ENCODE peak calls at places on chromosome 13, in six cellular contexts. Q is HFF-Myc, J is WTC11, U is H9, M is right lobe of liver, L is WERI-Rb-1. G is an unnamed sample.

GRCh38 chr13:89966524-89966923 is 1381.0 kb upstream of the MIR17HG start:
- DNase-seq in M (no peak), Q (no peak), J (no peak), L (no peak), U (peak), G (no peak)

GRCh38 chr13:27979765-27980279 is 8.7 kb downstream of the URAD start:
- DNase-seq in L (no peak), J (no peak), M (no peak), U (no peak), Q (no peak), G (no peak)

GRCh38 chr13:49240017-49240416 is 7.7 kb upstream of the CDADC1 start:
- DNase-seq in L (peak), J (peak), M (no peak), Q (no peak), U (no peak), G (no peak)

GRCh38 chr13:50222569-50223332 is 207.5 kb downstream of the KCNRG start:
- DNase-seq in Q (peak), L (no peak), M (peak), J (peak), U (no peak), G (no peak)

GRCh38 chr13:84121456-84121855 is 239.2 kb upstream of the SLITRK1 start:
- DNase-seq in J (no peak), M (no peak), U (no peak), L (no peak), Q (no peak), G (no peak)

GRCh38 chr13:98476106-98476505 is 100.8 kb downstream of the STK24 start:
- DNase-seq in J (peak), U (peak), Q (no peak), M (no peak), L (no peak), G (no peak)

GRCh38 chr13:23620613-23621315 is 50.6 kb downstream of the TNFRSF19 start:
- DNase-seq in M (no peak), Q (no peak), L (no peak), U (no peak), J (no peak), G (no peak)

GRCh38 chr13:79003989-79004550 is 345.1 kb upstream of the OBI1 start:
- DNase-seq in M (no peak), U (no peak), J (no peak), L (no peak), Q (no peak), G (no peak)

GRCh38 chr13:108463365-108463764 is 166.0 kb upstream of the MYO16 start:
- DNase-seq in Q (peak), U (no peak), L (no peak), M (no peak), J (no peak), G (no peak)

GRCh38 chr13:20610006-20610405 is 43.0 kb downstream of the IFT88 start:
- DNase-seq in J (no peak), Q (no peak), L (no peak), U (no peak), M (no peak), G (no peak)

GRCh38 chr13:44237276-44237767 is 136.3 kb upstream of the SERP2 start:
- DNase-seq in Q (peak), U (no peak), M (no peak), L (no peak), J (no peak), G (no peak)

GRCh38 chr13:33787051-33787591 is 30.8 kb upstream of the RFC3 start:
- DNase-seq in J (no peak), M (no peak), Q (no peak), U (no peak), L (no peak), G (no peak)

GRCh38 chr13:24668955-24669354 is 11.3 kb upstream of the ATP12A start:
- DNase-seq in J (no peak), U (no peak), Q (no peak), M (no peak), L (no peak), G (no peak)

GRCh38 chr13:99435116-99435515 is 66.2 kb upstream of the TM9SF2 start:
- DNase-seq in Q (no peak), U (no peak), L (peak), M (no peak), J (no peak), G (no peak)

GRCh38 chr13:43433691-43434121 is 353.1 kb downstream of the ENOX1 start:
- DNase-seq in U (no peak), J (no peak), L (no peak), M (no peak), Q (no peak), G (no peak)

GRCh38 chr13:111210488-111210887 is 95.4 kb downstream of the ARHGEF7 start:
- DNase-seq in Q (no peak), U (peak), L (no peak), M (no peak), J (no peak), G (no peak)

GRCh38 chr13:96068729-96069128 is 15.5 kb upstream of the UGGT2 start:
- DNase-seq in M (no peak), U (no peak), J (no peak), L (no peak), Q (no peak), G (no peak)

GRCh38 chr13:45055198-45055901 is 65.0 kb upstream of the GTF2F2 start:
- DNase-seq in M (no peak), Q (peak), J (no peak), U (no peak), L (no peak), G (no peak)

GRCh38 chr13:20832861-20833260 is 59.1 kb upstream of the EEF1AKMT1 start:
- DNase-seq in Q (no peak), L (no peak), J (no peak), M (no peak), U (no peak), G (no peak)

GRCh38 chr13:83827338-83827737 is 54.9 kb downstream of the SLITRK1 start:
- DNase-seq in M (no peak), L (no peak), J (no peak), Q (no peak), U (no peak), G (no peak)

GRCh38 chr13:65378943-65379519 is 1851.1 kb downstream of the PCDH9 start:
- DNase-seq in M (no peak), J (no peak), L (no peak), U (no peak), Q (no peak), G (no peak)

GRCh38 chr13:76944457-76944856 is 3.9 kb upstream of the ACOD1 start:
- DNase-seq in J (no peak), Q (no peak), M (no peak), L (no peak), U (no peak), G (no peak)

GRCh38 chr13:36251528-36251927 is 37.2 kb upstream of the SOHLH2 start:
- DNase-seq in Q (no peak), M (no peak), U (no peak), L (no peak), J (no peak), G (no peak)

GRCh38 chr13:39557285-39557955 is 45.6 kb downstream of the LHFPL6 start:
- DNase-seq in M (no peak), L (no peak), J (no peak), Q (no peak), U (no peak), G (no peak)

GRCh38 chr13:58935689-58936088 is 1228.0 kb downstream of the DIAPH3 start:
- DNase-seq in U (no peak), Q (no peak), M (no peak), L (no peak), J (no peak), G (no peak)

GRCh38 chr13:37640499-37640898 is 41.9 kb upstream of the POSTN start:
- DNase-seq in L (peak), M (peak), U (no peak), Q (peak), J (peak), G (no peak)

GRCh38 chr13:35475131-35475959 is 1.1 kb downstream of the MAB21L1 start:
- DNase-seq in J (peak), L (peak), U (peak), Q (no peak), M (peak), G (no peak)

GRCh38 chr13:101447852-101448251 is 4.6 kb upstream of the ITGBL1 start:
- DNase-seq in L (peak), M (no peak), Q (no peak), U (no peak), J (no peak), G (no peak)

GRCh38 chr13:46607768-46608553 is 55.0 kb downstream of the LRCH1 start:
- DNase-seq in M (peak), J (no peak), L (no peak), U (no peak), Q (no peak), G (no peak)

GRCh38 chr13:34469212-34469983 is 472.7 kb upstream of the NBEA start:
- DNase-seq in Q (no peak), L (no peak), U (no peak), M (no peak), J (no peak), G (no peak)

GRCh38 chr13:93230466-93230865 is 3.9 kb downstream of the GPC6 start:
- DNase-seq in J (no peak), U (no peak), Q (no peak), M (no peak), L (no peak), G (no peak)

GRCh38 chr13:93226623-93227279 is at the start of gene GPC6:
- DNase-seq in L (peak), U (peak), M (peak), Q (peak), J (peak), G (no peak)

GRCh38 chr13:93226065-93226622 is 463 bp upstream of the GPC6 start:
- DNase-seq in Q (no peak), J (no peak), L (no peak), M (no peak), U (no peak), G (no peak)

GRCh38 chr13:93227280-93227905 is 786 bp downstream of the GPC6 start:
- DNase-seq in Q (no peak), M (peak), L (peak), U (peak), J (peak), G (no peak)

GRCh38 chr13:93227906-93228801 is 1.5 kb downstream of the GPC6 start:
- DNase-seq in M (peak), L (peak), Q (no peak), U (peak), J (peak), G (no peak)
- TF ChIP-seq CTCF in M (peak), L (peak), Q (peak), U (peak), J (peak), G (no peak)

DNA sequence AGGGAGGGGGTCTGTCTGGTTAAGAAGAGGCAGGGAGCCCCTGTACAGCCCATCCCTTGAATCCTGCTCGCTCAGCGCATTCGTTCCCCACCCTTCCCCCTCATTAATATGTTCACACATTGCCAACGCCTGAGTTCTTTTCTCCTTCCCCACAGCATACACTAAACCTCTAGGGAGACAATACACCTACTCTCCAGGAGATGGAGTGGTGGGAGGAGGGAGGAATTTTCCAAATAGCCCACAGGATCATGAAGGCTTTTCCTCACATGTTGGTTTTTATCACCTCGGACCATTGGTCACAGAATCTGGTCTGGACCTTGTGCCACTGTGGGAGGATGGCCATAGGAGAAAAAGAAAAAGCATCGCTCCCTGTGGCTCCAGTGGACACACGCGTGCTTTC is 294.9 kb downstream of the SHISA2 start:
- DNase-seq in Q (no peak), L (no peak), M (no peak), U (no peak), J (no peak), G (no peak)
- TF ChIP-seq CTCF in Q (no peak), L (peak), M (no peak), U (peak), J (no peak), G (no peak)

GRCh38 chr13:30792257-30793000 is 57.1 kb downstream of the ALOX5AP start:
- DNase-seq in M (peak), Q (peak), U (peak), J (no peak), L (peak), G (no peak)
- TF ChIP-seq CTCF in M (peak), Q (peak), U (no peak), J (no peak), L (no peak), G (no peak)

DNA sequence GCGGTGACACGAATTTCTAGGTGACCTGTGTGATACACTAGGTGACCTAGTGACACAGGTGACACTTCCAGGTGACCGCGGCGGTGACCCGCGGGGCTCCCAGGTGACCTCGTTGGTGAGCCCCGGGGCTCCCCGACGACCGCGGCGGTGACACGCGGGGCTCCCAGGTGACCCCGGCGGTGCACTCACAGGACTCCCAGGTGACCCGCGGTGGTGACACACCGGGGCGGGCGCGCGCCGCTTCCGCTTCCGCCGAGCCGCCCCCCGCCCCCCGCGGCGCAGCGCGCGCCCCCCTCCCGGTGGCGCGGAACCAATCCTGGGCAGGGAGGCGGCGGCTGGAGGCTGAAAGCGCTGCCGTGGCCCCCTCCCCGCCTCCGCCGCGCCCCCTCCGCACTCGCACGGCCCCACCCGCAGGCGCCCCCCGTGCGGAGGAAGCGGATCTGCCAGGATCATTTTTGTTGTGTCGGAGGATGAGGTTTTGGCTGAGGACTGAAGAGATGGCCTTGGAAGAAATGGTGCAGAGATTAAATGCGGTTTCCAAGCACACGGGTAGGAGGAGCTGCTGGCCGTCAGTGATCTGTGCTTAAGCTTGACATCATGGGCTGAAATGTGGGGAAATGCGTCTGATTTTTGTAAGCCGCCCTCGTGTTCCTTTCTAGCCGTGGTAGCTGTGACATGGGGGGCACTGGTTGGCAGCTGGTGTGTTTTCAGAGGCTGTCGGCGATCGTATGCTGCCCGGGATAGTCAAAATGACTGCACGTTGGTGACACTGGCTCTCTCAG is at the start of gene MCF2L:
- DNase-seq in Q (peak), U (peak), J (no peak), L (peak), M (peak), G (peak)
- TF ChIP-seq CTCF in Q (no peak), U (peak), J (no peak), L (peak), M (peak), G (no peak)

GRCh38 chr13:29676941-29677452 is 81.5 kb upstream of the SLC7A1 start:
- DNase-seq in J (no peak), U (no peak), L (no peak), Q (no peak), M (no peak), G (no peak)
- TF ChIP-seq CTCF in J (no peak), U (no peak), L (no peak), Q (no peak), M (no peak), G (no peak)

GRCh38 chr13:109706015-109706715 is 80.2 kb downstream of the IRS2 start:
- DNase-seq in L (no peak), Q (no peak), J (no peak), M (no peak), U (no peak), G (no peak)

GRCh38 chr13:109703250-109703649 is 83.1 kb downstream of the IRS2 start:
- DNase-seq in M (no peak), U (no peak), J (no peak), Q (no peak), L (no peak), G (no peak)

GRCh38 chr13:109704771-109705628 is 81.4 kb downstream of the IRS2 start:
- DNase-seq in M (peak), U (no peak), L (no peak), Q (no peak), J (no peak), G (no peak)

GRCh38 chr13:109708014-109708617 is 78.3 kb downstream of the IRS2 start:
- DNase-seq in M (no peak), U (no peak), Q (no peak), L (no peak), J (no peak), G (no peak)

GRCh38 chr13:109707044-109707794 is 79.2 kb downstream of the IRS2 start:
- DNase-seq in L (peak), M (no peak), U (no peak), J (no peak), Q (no peak), G (no peak)
- TF ChIP-seq CTCF in L (no peak), M (no peak), U (no peak), J (no peak), Q (no peak), G (no peak)

GRCh38 chr13:19601749-19602725 is 31.4 kb upstream of the MPHOSPH8 start:
- DNase-seq in J (peak), U (peak), Q (no peak), M (peak), L (peak), G (peak)
- TF ChIP-seq CTCF in J (no peak), U (peak), Q (no peak), M (no peak), L (peak), G (no peak)